ENCODE peak calls at places on chromosomes 11 and 22, in six cellular contexts. J is thyroid gland, P is body of pancreas, M is tibial nerve, I is NB4, E is heart left ventricle. O is an unnamed sample.

GRCh38 chr11:30197869-30198268 is 32.9 kb upstream of the FSHB start:
- DNase-seq in J (no peak), P (no peak), M (no peak), I (no peak), E (no peak), O (no peak)

GRCh38 chr11:114762437-114762836 is 84.1 kb downstream of the NXPE2 start:
- DNase-seq in J (peak; percentile 48), P (peak; percentile 55), M (peak; percentile 44), I (peak; percentile 59), E (peak; percentile 59), O (peak; percentile 88)

GRCh38 chr11:69934861-69935494 is 115.8 kb upstream of the FGF3 start:
- DNase-seq in J (no peak), P (no peak), M (no peak), I (no peak), E (peak; percentile 23), O (no peak)

GRCh38 chr11:86515297-86516094 is 140.8 kb downstream of the CCDC81 start:
- DNase-seq in J (no peak), P (no peak), M (no peak), I (no peak), E (no peak), O (no peak)

GRCh38 chr11:18495703-18496102 is 31.0 kb downstream of the TSG101 start:
- DNase-seq in J (no peak), P (no peak), M (no peak), I (no peak), E (no peak), O (no peak)

GRCh38 chr11:129787518-129787917 is 28.1 kb upstream of the TMEM45B start:
- DNase-seq in J (no peak), P (no peak), M (no peak), I (peak; percentile 16), E (no peak), O (no peak)

GRCh38 chr22:17145021-17145680 is 13.9 kb downstream of the HDHD5 start:
- DNase-seq in J (no peak), P (no peak), M (no peak), I (no peak), E (no peak), O (peak; percentile 74)

GRCh38 chr11:81030186-81030585 is 1589.4 kb upstream of the TENM4 start:
- DNase-seq in J (no peak), P (no peak), M (no peak), I (no peak), E (no peak), O (no peak)

GRCh38 chr11:472272-472671 is 22.2 kb downstream of the PTDSS2 start:
- DNase-seq in J (no peak), P (no peak), M (no peak), I (no peak), E (no peak), O (no peak)

GRCh38 chr11:13033760-13034533 is 24.8 kb downstream of the RASSF10 start:
- DNase-seq in J (no peak), P (no peak), M (no peak), I (no peak), E (no peak), O (no peak)

GRCh38 chr11:64850979-64851567 is 6.6 kb upstream of the CDC42BPG start:
- DNase-seq in J (no peak), P (no peak), M (no peak), I (peak; percentile 64), E (no peak), O (no peak)

GRCh38 chr11:64852804-64853520 is 8.5 kb upstream of the CDC42BPG start:
- DNase-seq in J (no peak), P (no peak), M (no peak), I (peak; percentile 43), E (no peak), O (no peak)

GRCh38 chr11:64853709-64854108 is 9.3 kb upstream of the CDC42BPG start:
- DNase-seq in J (no peak), P (no peak), M (no peak), I (no peak), E (no peak), O (no peak)

GRCh38 chr11:64849600-64850356 is 5.3 kb upstream of the CDC42BPG start:
- DNase-seq in J (no peak), P (no peak), M (no peak), I (no peak), E (peak; percentile 80), O (no peak)

DNA sequence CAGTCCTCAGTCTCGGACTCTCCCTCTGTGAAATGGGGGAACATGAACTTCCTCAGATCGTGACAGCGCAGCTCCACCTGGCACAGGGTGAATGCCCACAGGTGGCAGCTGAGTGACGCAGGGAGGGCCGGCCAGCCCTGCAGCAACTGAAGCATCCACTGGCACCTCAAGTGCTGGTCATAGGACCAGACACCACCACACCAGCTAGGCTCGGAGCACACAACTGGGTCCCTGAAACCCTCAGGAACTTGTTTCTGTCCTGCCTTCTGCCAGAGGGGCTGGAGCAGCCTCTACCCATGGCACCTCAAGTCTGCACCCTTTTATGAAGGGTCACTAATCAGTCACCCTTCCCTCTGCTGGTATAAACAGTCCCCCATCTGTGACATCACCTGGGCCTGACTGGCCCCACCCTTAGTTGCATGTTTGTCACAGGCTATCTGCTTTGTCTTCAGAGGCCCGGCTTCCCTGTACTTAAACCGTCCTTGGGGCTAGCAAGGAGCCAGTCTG is 7.4 kb upstream of the CDC42BPG start:
- DNase-seq in J (no peak), P (no peak), M (no peak), I (no peak), E (no peak), O (no peak)
- TF ChIP-seq POLR2A in J (no peak), P (no peak), M (no peak), I (no peak), E (no peak), O (no peak)

GRCh38 chr22:39185601-39186012 is 33.1 kb upstream of the CBX7 start:
- DNase-seq in J (no peak), P (no peak), M (peak; percentile 42), I (no peak), E (peak; percentile 88), O (peak; percentile 54)
- TF ChIP-seq CTCF in J (no peak), P (no peak), M (peak; percentile 64), I (no peak), E (peak; percentile 44), O (no peak)

GRCh38 chr22:19173047-19174035 is 5.2 kb downstream of the SLC25A1 start:
- DNase-seq in J (no peak), P (no peak), M (no peak), I (no peak), E (no peak), O (no peak)
- TF ChIP-seq POLR2A in J (no peak), P (no peak), M (no peak), I (no peak), E (no peak), O (no peak)

DNA sequence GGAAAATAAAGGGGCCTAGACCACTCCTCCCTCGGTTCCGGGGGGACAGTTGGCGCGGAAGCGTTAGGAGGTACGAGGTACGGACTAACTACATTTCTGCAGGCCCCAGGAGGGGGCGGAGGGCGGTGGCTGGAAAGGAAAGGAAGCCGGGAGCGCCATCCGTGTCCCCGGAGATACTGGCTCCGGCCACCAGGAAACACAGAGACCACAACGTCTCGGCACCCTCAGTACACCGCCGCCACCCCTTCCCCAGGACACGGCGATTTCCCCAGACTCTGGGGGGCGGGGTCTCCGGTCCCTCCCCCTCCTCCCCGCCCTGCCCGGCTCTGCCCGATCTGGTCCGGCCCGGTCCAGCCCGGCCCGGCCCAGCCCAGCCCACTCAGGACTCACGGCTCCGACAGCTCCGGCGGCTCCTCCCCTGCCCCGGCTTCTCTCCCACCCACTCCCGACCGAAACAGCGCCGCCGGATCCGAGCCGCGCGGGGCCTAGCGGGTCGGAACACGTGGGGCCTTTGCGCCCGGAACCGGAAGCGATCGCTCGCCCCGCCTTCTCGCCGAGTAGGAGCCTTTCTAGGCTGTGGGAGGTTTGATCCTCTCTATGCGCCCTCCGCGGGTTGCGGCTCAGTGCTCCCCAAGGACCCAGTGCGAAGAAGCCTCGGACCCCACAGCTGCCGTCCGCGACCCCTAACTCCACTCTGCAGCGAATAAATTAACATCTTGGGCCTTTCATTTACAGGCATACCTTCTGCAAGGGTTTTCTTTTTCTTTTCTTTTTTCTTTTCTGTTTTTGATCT is at the start of gene ZNF202:
- DNase-seq in J (peak; percentile 93), P (peak; percentile 93), M (peak; percentile 81), I (peak; percentile 95), E (peak; percentile 95), O (peak; percentile 88)
- TF ChIP-seq CTCF in J (no peak), P (peak; percentile 46), M (peak; percentile 38), I (no peak), E (no peak), O (no peak)

DNA sequence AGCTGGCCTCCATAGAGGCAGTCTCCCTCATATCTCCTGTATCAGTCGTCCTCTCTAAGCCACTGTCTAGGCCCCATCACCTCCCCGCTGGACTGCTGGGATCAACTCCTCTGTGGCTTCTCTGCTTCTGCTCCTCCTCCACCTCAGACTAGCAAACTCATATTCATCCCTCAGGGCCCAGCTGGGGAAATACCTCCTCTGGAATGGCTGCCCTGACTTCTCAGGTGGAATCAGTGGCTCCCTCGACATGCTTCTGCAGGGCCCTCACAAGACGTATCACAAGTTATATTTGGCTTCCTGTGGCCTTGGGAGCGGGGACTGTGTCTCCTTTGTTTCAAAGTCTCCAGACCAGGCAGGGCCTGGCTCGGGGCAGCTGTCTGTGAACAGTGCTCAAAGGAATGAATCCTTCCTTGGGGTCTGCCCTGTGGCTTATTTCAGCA is 10.0 kb downstream of the SLC29A2 start:
- DNase-seq in J (no peak), P (no peak), M (no peak), I (peak; percentile 43), E (no peak), O (no peak)
- TF ChIP-seq POLR2A in J (no peak), P (no peak), M (no peak), I (no peak), E (no peak), O (no peak)

DNA sequence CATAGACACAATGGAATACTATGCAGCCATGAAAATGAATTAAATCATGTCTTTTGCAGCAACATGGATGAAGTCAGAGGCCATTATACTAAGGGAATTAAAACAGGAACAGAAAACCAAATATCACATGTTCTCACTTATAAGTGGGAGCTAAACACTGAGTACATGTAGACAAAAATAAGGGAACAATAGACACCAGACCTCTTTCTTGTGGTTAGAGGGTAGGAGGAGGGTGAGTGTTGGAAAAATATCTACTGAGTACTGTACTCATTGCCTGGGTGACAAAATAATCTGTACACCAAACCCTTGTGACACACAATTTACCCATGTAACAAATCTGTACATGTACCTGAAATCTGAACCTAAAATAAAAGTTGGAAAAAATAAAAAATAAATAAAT is 59.1 kb upstream of the ANO5 start:
- DNase-seq in J (no peak), P (no peak), M (no peak), I (no peak), E (no peak), O (no peak)
- TF ChIP-seq CTCF in J (no peak), P (no peak), M (no peak), I (no peak), E (no peak), O (no peak)